ENCODE peak calls at places on chromosomes 2 and 18, in eight cellular contexts. P is SW480; T is Peyer's patch; B is GM03348; C is RCC 7860; Y is DMS79; D is activated CD8-positive, alpha-beta T cell treated with anti-CD3 and anti-CD28 coated beads, Interleukin-2, amount 10 ng/mL, durations not matched to agents 7 days and 5 days; O is AG20443. M is an unnamed sample.

GRCh38 chr18:78244779-78245178 is 734.8 kb upstream of the SALL3 start:
- DNase-seq in P (no peak), T (no peak), B (no peak), C (no peak), Y (no peak), D (no peak), O (no peak), M (no peak)

GRCh38 chr2:57878573-57878910 is 168.1 kb upstream of the VRK2 start:
- DNase-seq in P (no peak), T (no peak), B (no peak), C (no peak), Y (no peak), D (no peak), O (no peak), M (no peak)

GRCh38 chr2:200862532-200863000 is 1.9 kb downstream of the CLK1 start:
- DNase-seq in P (peak), T (no peak), B (no peak), C (peak), Y (peak), D (peak), O (no peak), M (peak)

GRCh38 chr2:205982776-205983327 is 103.1 kb downstream of the INO80D start:
- DNase-seq in P (no peak), T (no peak), B (no peak), C (no peak), Y (no peak), D (no peak), O (no peak), M (no peak)

GRCh38 chr2:170812716-170813585 is 3.7 kb upstream of the GAD1 start:
- DNase-seq in P (peak), T (no peak), B (peak), C (peak), Y (peak), D (peak), O (peak), M (no peak)

GRCh38 chr18:57075716-57076400 is 71.0 kb upstream of the BOD1L2 start:
- DNase-seq in P (no peak), T (no peak), B (no peak), C (no peak), Y (no peak), D (no peak), O (no peak), M (no peak)

GRCh38 chr2:120453635-120453998 is 107.7 kb downstream of the INHBB start:
- DNase-seq in P (peak), T (no peak), B (peak), C (peak), Y (no peak), D (no peak), O (peak), M (no peak)

GRCh38 chr2:100812141-100812540 is 7.8 kb upstream of the NPAS2 start:
- DNase-seq in P (no peak), T (no peak), B (no peak), C (no peak), Y (no peak), D (peak), O (no peak), M (peak)

GRCh38 chr2:172293952-172294351 is 133.4 kb upstream of the ITGA6 start:
- DNase-seq in P (no peak), T (no peak), B (no peak), C (no peak), Y (peak), D (no peak), O (peak), M (no peak)

GRCh38 chr2:47288864-47289263 is 114.1 kb upstream of the MSH2 start:
- DNase-seq in P (no peak), T (no peak), B (peak), C (peak), Y (no peak), D (no peak), O (peak), M (no peak)

GRCh38 chr2:105502625-105503334 is 103.9 kb upstream of the FHL2 start:
- DNase-seq in P (no peak), T (no peak), B (no peak), C (no peak), Y (peak), D (no peak), O (peak), M (no peak)

GRCh38 chr2:43285987-43286386 is 59.6 kb upstream of the ZFP36L2 start:
- DNase-seq in P (no peak), T (no peak), B (no peak), C (no peak), Y (no peak), D (no peak), O (no peak), M (no peak)

GRCh38 chr2:191521608-191522208 is 156.2 kb upstream of the NABP1 start:
- DNase-seq in P (peak), T (no peak), B (peak), C (peak), Y (no peak), D (no peak), O (peak), M (no peak)

GRCh38 chr2:225691711-225692110 is 292.2 kb downstream of the NYAP2 start:
- DNase-seq in P (no peak), T (no peak), B (no peak), C (no peak), Y (no peak), D (no peak), O (no peak), M (no peak)

GRCh38 chr18:393558-393957 is 106.9 kb downstream of the COLEC12 start:
- DNase-seq in P (no peak), T (no peak), B (no peak), C (no peak), Y (no peak), D (no peak), O (no peak), M (no peak)

GRCh38 chr2:102141011-102141914 is 1.3 kb upstream of the IL1R1 start:
- DNase-seq in P (no peak), T (no peak), B (peak), C (no peak), Y (no peak), D (no peak), O (peak), M (no peak)

GRCh38 chr2:237718277-237718634 is 80.3 kb upstream of the RBM44 start:
- DNase-seq in P (no peak), T (peak), B (no peak), C (no peak), Y (no peak), D (no peak), O (no peak), M (no peak)

GRCh38 chr18:67081866-67082265 is 434.7 kb downstream of the DSEL start:
- DNase-seq in P (no peak), T (no peak), B (no peak), C (no peak), Y (no peak), D (no peak), O (no peak), M (no peak)

GRCh38 chr2:94870392-94871225 is 621 bp upstream of the TEKT4 start:
- DNase-seq in P (no peak), T (no peak), B (peak), C (no peak), Y (no peak), D (peak), O (no peak), M (no peak)

GRCh38 chr2:133937669-133938068 is 316.2 kb upstream of the MGAT5 start:
- DNase-seq in P (no peak), T (no peak), B (peak), C (no peak), Y (no peak), D (no peak), O (no peak), M (no peak)

GRCh38 chr2:30405266-30405592 is 41.8 kb upstream of the LCLAT1 start:
- DNase-seq in P (no peak), T (no peak), B (no peak), C (no peak), Y (no peak), D (no peak), O (no peak), M (no peak)

M was measured in CD8-positive, alpha-beta memory T cell.